ENCODE peak calls at places on chromosome 21, in nine cellular contexts. L is HepG2; A is CD4-positive, alpha-beta T cell; N is body of pancreas; R is breast epithelium; W is tibial nerve; Y is RWPE1; I is A549; Z is H9. V is an unnamed sample.

GRCh38 chr21:41497836-41498235 is 10.1 kb downstream of the TMPRSS2 start:
- DNase-seq in L (peak; percentile 58), A (no peak), N (no peak), R (no peak), W (no peak), Y (no peak), I (no peak), Z (no peak), V (no peak)

GRCh38 chr21:16522512-16522911 is 792.7 kb downstream of the USP25 start:
- DNase-seq in L (no peak), A (no peak), N (no peak), R (no peak), W (no peak), Y (no peak), I (no peak), Z (no peak), V (peak; percentile 83)

GRCh38 chr21:43663033-43663432 is 3.7 kb downstream of the RRP1B start:
- DNase-seq in L (no peak), A (no peak), N (no peak), R (no peak), W (no peak), Y (no peak), I (no peak), Z (no peak), V (no peak)

GRCh38 chr21:43944757-43945156 is 67.4 kb upstream of the TRAPPC10 start:
- DNase-seq in L (no peak), A (no peak), N (no peak), R (no peak), W (no peak), Y (no peak), I (no peak), Z (no peak), V (no peak)

GRCh38 chr21:43355925-43356289 is 71.0 kb downstream of the SIK1 start:
- DNase-seq in L (peak; percentile 80), A (no peak), N (no peak), R (no peak), W (no peak), Y (no peak), I (no peak), Z (peak; percentile 42), V (no peak)

GRCh38 chr21:42833439-42833815 is 45.9 kb downstream of the WDR4 start:
- DNase-seq in L (peak; percentile 25), A (peak; percentile 45), N (no peak), R (peak; percentile 46), W (no peak), Y (no peak), I (peak; percentile 61), Z (peak; percentile 65), V (peak; percentile 5)

GRCh38 chr21:32962286-32962685 is 63.4 kb upstream of the OLIG2 start:
- DNase-seq in L (no peak), A (no peak), N (no peak), R (no peak), W (no peak), Y (no peak), I (no peak), Z (peak; percentile 7), V (no peak)

GRCh38 chr21:33578214-33578613 is 10.3 kb downstream of the DONSON start:
- DNase-seq in L (no peak), A (no peak), N (no peak), R (no peak), W (no peak), Y (no peak), I (no peak), Z (no peak), V (peak; percentile 76)

DNA sequence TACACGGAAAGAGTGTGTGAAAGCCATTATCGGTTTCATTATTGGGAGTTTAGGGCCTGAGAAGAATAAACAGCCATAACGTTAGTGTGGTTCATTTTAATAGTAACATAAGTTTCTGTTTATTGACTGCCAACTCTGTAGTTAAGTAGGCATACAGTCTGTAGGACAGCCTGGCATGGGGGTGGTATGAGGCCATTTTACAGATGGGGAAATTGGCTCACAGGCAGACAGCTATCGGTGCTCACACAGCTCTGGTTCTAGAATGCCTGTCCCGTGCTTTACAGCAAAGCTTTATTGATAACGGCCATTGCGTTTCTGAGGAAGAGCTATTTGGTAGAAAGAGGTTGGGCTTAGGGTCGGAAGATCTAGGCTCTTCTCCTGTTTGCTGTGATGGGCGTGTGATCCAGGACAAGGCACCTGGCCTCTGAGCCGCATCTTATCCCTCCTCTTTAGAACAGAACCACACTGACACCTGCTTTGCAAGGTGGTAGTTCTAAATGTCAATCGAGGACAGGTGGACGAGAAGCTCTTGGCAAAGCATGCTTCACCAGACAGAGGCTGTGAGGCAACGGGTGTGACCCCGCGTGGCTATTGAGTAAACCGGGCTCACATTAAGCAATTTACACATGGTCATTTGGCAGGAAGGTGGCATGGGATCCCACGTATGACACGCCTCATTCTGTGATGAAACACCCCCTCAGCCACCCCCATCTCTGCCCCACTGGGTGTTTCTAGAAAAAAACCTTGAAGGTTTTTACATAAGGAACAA is 14.9 kb downstream of the ETS2 start:
- DNase-seq in L (no peak), A (no peak), N (no peak), R (no peak), W (no peak), Y (no peak), I (no peak), Z (no peak), V (no peak)
- H3K27ac ChIP-seq in L (peak overlapping the region; percentile 19), A (no peak overlapping the region), N (no peak overlapping the region), R (peak overlapping the region; percentile 76), W (peak overlapping the region; percentile 57), Y (peak overlapping the region; percentile 74), I (no peak overlapping the region), Z (no peak overlapping the region), V (peak overlapping the region; percentile 35)

DNA sequence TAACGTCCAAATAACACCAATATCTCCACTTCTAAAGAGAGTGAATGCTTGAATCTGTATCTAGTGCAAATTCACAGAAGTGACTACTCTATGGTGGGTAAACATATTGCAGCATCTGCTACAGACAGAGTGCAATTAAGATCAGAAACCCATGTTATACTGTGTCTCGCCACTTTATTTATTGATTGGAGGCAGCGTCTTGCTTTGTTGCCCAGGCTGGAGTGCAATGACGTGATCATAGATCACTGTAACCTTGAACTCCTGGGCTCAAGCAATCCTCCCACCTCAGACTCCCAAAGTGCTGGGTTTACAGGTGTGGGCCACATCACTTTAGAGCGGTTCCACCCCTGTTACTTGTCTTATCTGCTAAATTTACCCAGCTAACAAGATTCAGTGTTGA is 57.0 kb downstream of the HLCS start:
- DNase-seq in L (no peak), A (no peak), N (no peak), R (no peak), W (no peak), Y (no peak), I (peak; percentile 90), Z (no peak), V (peak; percentile 38)
- H3K27ac ChIP-seq in L (peak overlapping the region; percentile 24), A (no peak overlapping the region), N (no peak overlapping the region), R (no peak overlapping the region), W (no peak overlapping the region), Y (peak overlapping the region; percentile 93), I (peak overlapping the region; percentile 93), Z (no peak overlapping the region), V (peak overlapping the region; percentile 95)

DNA sequence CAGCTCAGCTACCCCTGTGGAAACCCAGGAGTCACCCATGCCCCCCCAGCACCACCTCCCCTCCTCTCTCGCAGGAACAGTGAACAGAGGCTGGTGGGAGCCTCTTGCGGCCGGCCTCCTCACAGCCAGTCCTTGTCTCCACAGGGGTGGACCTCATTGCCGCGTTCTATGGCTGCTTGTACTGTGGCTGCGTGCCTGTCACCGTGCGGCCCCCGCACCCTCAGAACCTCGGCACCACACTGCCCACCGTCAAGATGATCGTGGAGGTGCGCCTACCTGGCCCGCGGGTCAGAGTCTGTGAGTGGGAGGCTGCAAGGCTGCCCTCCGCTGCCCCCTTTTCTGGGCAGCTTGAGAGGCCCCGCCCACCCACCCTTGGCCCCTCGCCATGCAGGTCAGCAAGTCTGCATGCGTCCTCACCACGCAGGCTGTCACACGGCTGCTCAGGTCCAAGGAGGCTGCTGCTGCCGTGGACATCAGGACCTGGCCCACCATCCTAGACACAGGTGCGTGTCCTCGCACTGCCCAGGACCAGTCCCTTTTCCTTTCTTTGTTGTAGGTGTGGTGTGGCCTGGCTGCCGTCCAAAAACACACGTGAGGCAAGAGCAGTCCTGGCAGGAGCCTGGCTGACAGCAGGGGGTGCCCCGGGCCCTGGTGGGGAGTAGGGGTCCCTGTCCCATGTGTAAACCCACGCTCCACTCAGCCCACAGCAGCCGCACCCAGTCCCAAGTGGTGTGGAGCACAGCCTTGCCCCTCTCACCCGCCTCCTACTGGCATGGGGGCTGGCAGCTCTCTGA is 50.3 kb downstream of the S100B start:
- DNase-seq in L (no peak), A (no peak), N (no peak), R (no peak), W (no peak), Y (no peak), I (no peak), Z (no peak), V (no peak)
- H3K27ac ChIP-seq in L (no peak overlapping the region), A (peak overlapping the region; percentile 49), N (no peak overlapping the region), R (no peak overlapping the region), W (no peak overlapping the region), Y (no peak overlapping the region), I (no peak overlapping the region), Z (no peak overlapping the region), V (no peak overlapping the region)

GRCh38 chr21:36160850-36161178 is 4.2 kb downstream of the DOP1B start:
- DNase-seq in L (no peak), A (no peak), N (no peak), R (no peak), W (no peak), Y (no peak), I (no peak), Z (no peak), V (no peak)

GRCh38 chr21:36156339-36156814 is 247 bp upstream of the DOP1B start:
- DNase-seq in L (peak; percentile 91), A (peak; percentile 100), N (peak; percentile 100), R (peak; percentile 100), W (peak; percentile 99), Y (peak; percentile 98), I (peak; percentile 98), Z (peak; percentile 99), V (peak; percentile 98)

GRCh38 chr21:36159356-36159921 is 2.8 kb downstream of the DOP1B start:
- DNase-seq in L (no peak), A (no peak), N (no peak), R (no peak), W (no peak), Y (no peak), I (no peak), Z (no peak), V (no peak)

GRCh38 chr21:36155603-36156338 is 853 bp upstream of the DOP1B start:
- DNase-seq in L (no peak), A (no peak), N (peak; percentile 81), R (peak; percentile 64), W (no peak), Y (no peak), I (no peak), Z (peak; percentile 47), V (no peak)

DNA sequence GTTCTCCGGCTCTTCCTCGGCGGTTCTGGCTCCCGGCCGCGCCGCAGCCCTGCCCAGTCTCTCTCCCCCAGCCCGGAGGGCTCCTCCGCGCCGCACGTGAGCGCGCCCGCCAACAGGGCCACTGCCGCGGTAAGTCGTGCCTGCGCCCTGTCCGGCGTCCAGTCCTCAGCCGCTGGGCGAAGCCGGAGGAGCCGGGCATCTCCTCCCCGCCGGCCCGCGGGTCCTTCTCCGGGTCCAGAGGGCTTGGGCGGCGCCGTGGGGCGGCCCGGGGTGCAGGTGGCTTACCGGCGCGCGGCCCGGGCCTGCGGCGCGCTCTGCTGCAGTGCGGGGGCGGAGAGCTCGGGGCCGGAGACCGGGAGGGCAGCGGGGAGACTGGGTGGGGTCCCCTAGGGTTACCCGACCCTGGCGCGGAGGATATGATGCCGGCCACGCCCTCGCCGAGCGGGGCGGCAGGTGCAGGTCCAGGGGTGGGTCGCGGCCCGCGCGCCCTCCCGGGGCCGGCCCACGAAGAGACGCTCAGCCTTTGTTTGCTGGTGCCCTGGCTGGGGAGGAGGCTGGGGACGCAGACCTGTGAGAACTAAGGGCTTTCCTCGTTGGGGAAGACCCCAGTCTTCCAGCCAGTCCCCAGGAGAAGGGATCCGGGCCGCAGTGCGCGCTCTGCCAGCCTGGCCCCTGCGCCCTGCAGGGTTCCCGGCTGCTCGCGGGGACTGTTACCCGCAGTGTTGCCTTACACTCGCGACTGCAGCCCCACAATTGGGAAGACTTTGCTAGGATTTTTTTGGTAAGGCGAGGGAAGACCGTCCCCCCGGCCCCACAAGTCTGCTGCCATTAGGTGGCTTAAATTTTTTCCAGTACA is at the start of gene DOP1B:
- DNase-seq in L (no peak), A (peak; percentile 28), N (no peak), R (no peak), W (no peak), Y (no peak), I (no peak), Z (no peak), V (no peak)
- H3K27ac ChIP-seq in L (peak within 1 kb of the TSS; percentile 81), A (peak within 1 kb of the TSS; percentile 74), N (peak within 1 kb of the TSS; percentile 91), R (peak within 1 kb of the TSS; percentile 92), W (peak within 1 kb of the TSS; percentile 89), Y (peak within 1 kb of the TSS; percentile 69), I (peak within 1 kb of the TSS; percentile 71), Z (no peak within 1 kb of the TSS), V (peak within 1 kb of the TSS; percentile 58)

V was measured in IMR-90.